ENCODE peak calls at places on chromosomes 11 and 22, in four cellular contexts. O, S, W and U are unnamed samples.

GRCh38 chr11:111018571-111018970 is 227.0 kb upstream of the POU2AF2 start:
- DNase-seq in O (no peak), S (no peak), W (no peak), U (no peak)

GRCh38 chr11:31870609-31871309 is 59.6 kb upstream of the PAX6 start:
- DNase-seq in O (peak; percentile 48), S (peak; percentile 49), W (peak; percentile 92), U (peak; percentile 43)

GRCh38 chr11:10622108-10622507 is 53.6 kb upstream of the LYVE1 start:
- DNase-seq in O (no peak), S (no peak), W (no peak), U (no peak)

GRCh38 chr11:66365711-66366619 is 5.6 kb downstream of the SLC29A2 start:
- DNase-seq in O (no peak), S (no peak), W (no peak), U (no peak)

GRCh38 chr11:17686185-17686980 is 33.0 kb upstream of the MYOD1 start:
- DNase-seq in O (no peak), S (no peak), W (peak; percentile 6), U (no peak)

GRCh38 chr22:47127441-47127871 is 365.0 kb downstream of the TBC1D22A start:
- DNase-seq in O (no peak), S (no peak), W (no peak), U (no peak)

GRCh38 chr11:134248910-134249480 is 4.2 kb downstream of the THYN1 start:
- DNase-seq in O (no peak), S (no peak), W (no peak), U (no peak)

GRCh38 chr22:20653795-20654342 is 120.0 kb upstream of the SERPIND1 start:
- DNase-seq in O (no peak), S (no peak), W (no peak), U (no peak)

GRCh38 chr11:104522650-104523049 is 358.7 kb upstream of the PDGFD start:
- DNase-seq in O (no peak), S (no peak), W (no peak), U (peak; percentile 0)

GRCh38 chr11:6062691-6063358 is 32.3 kb upstream of the OR56A1 start:
- DNase-seq in O (no peak), S (no peak), W (peak; percentile 8), U (no peak)

GRCh38 chr22:31087744-31088215 is 6.7 kb downstream of the SMTN start:
- DNase-seq in O (no peak), S (no peak), W (no peak), U (no peak)

GRCh38 chr11:107316426-107316825 is 141.2 kb downstream of the CWF19L2 start:
- DNase-seq in O (no peak), S (no peak), W (no peak), U (no peak)

GRCh38 chr11:126547161-126547560 is 191.7 kb downstream of the ST3GAL4 start:
- DNase-seq in O (no peak), S (peak; percentile 53), W (no peak), U (no peak)

GRCh38 chr22:45470871-45471270 is 31.8 kb upstream of the FBLN1 start:
- DNase-seq in O (no peak), S (no peak), W (no peak), U (no peak)

DNA sequence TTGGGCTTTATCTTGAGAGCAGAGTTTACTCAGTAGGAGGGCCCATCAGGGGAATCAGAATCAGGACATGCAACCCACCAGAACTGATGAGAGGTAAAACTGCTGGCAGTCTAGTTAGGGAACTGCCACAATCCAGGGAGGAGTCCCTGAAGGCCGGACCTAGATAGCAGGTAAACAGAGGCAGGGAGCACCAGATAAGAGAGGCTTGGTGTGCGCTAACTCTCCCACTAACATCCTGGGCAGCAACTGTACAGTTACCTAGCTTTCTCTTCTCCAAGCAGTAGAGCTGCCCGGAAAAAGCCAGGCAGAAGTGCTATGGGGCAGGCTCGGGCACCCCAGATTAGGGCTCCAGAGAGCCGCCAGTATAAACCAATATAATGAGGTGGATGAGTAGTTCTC is 865 bp upstream of the AMOTL1 start:
- DNase-seq in O (no peak), S (no peak), W (no peak), U (no peak)
- H3K9ac ChIP-seq in O (no peak overlapping the region), S (peak overlapping the region; percentile 94), W (peak overlapping the region; percentile 67), U (no peak overlapping the region)

GRCh38 chr11:57421805-57422204 is 5.1 kb downstream of the SLC43A3 start:
- DNase-seq in O (no peak), S (no peak), W (no peak), U (no peak)
- H3K9ac ChIP-seq in O (no peak overlapping the region), S (peak overlapping the region; percentile 96), W (no peak overlapping the region), U (no peak overlapping the region)

GRCh38 chr11:315516-315994 is 1.7 kb downstream of the IFITM1 start:
- DNase-seq in O (no peak), S (no peak), W (no peak), U (no peak)

GRCh38 chr11:313304-313786 is 495 bp upstream of the IFITM1 start:
- DNase-seq in O (no peak), S (no peak), W (peak; percentile 57), U (no peak)

GRCh38 chr11:312092-312816 is 1.6 kb upstream of the IFITM1 start:
- DNase-seq in O (no peak), S (no peak), W (no peak), U (no peak)

GRCh38 chr11:315051-315481 is 1.2 kb downstream of the IFITM1 start:
- DNase-seq in O (no peak), S (peak; percentile 33), W (no peak), U (peak; percentile 25)

GRCh38 chr11:313787-314547 is at the start of gene IFITM1:
- DNase-seq in O (no peak), S (peak; percentile 94), W (peak; percentile 89), U (no peak)
- H3K9ac ChIP-seq in O (no peak within 1 kb of the TSS), S (peak within 1 kb of the TSS; percentile 88), W (peak within 1 kb of the TSS; percentile 87), U (peak within 1 kb of the TSS; percentile 29)

GRCh38 chr11:19979519-19979845 is 180.8 kb downstream of the DBX1 start:
- DNase-seq in O (no peak), S (no peak), W (no peak), U (no peak)

GRCh38 chr11:19975414-19975990 is 184.8 kb downstream of the DBX1 start:
- DNase-seq in O (no peak), S (no peak), W (no peak), U (no peak)

GRCh38 chr11:19976281-19976941 is 183.9 kb downstream of the DBX1 start:
- DNase-seq in O (no peak), S (no peak), W (peak; percentile 34), U (peak; percentile 74)

GRCh38 chr11:19978668-19979518 is 181.4 kb downstream of the DBX1 start:
- DNase-seq in O (peak; percentile 65), S (peak; percentile 87), W (peak; percentile 74), U (peak; percentile 88)

GRCh38 chr11:19977941-19978340 is 182.3 kb downstream of the DBX1 start:
- DNase-seq in O (no peak), S (no peak), W (no peak), U (no peak)
- H3K9ac ChIP-seq in O (no peak overlapping the region), S (no peak overlapping the region), W (no peak overlapping the region), U (peak overlapping the region; percentile 76)

GRCh38 chr22:50486561-50487289 is at the start of gene MIOX:
- DNase-seq in O (no peak), S (no peak), W (no peak), U (no peak)
- H3K9ac ChIP-seq in O (no peak within 1 kb of the TSS), S (no peak within 1 kb of the TSS), W (no peak within 1 kb of the TSS), U (peak within 1 kb of the TSS; percentile 52)